ENCODE peak calls at places on chromosome 5, in eight cellular contexts. T is HCT116, B is SK-N-SH, O is HepG2, Y is endothelial cell of umbilical vein, E is GM12878, U is H1, I is K562. Z is an unnamed sample.

GRCh38 chr5:126603402-126603991 is 2.8 kb downstream of the PHAX start:
- DNase-seq in E (no peak), Y (no peak), T (no peak), U (no peak), O (no peak), B (no peak), I (no peak), Z (no peak)

GRCh38 chr5:175895701-175896102 is 24.3 kb downstream of the CPLX2 start:
- DNase-seq in O (no peak), Y (no peak), U (no peak), I (peak; percentile 11), T (no peak), B (no peak), E (peak; percentile 53), Z (no peak)

GRCh38 chr5:133698646-133699526 is 86.5 kb upstream of the FSTL4 start:
- DNase-seq in Y (no peak), I (no peak), T (no peak), E (peak; percentile 51), B (no peak), O (no peak), U (no peak), Z (no peak)

GRCh38 chr5:144697847-144698262 is 527.2 kb downstream of the KCTD16 start:
- DNase-seq in E (no peak), I (no peak), U (no peak), O (no peak), B (no peak), T (no peak), Y (peak; percentile 1), Z (no peak)

GRCh38 chr5:147857302-147858129 is 21.0 kb upstream of the SCGB3A2 start:
- DNase-seq in U (peak; percentile 50), B (peak; percentile 21), O (peak; percentile 44), Y (peak; percentile 76), T (peak; percentile 47), I (peak; percentile 53), E (no peak), Z (peak; percentile 75)

GRCh38 chr5:74595143-74595915 is 45.2 kb downstream of the ENC1 start:
- DNase-seq in O (peak; percentile 87), B (no peak), I (peak; percentile 62), T (peak; percentile 15), E (no peak), Y (peak; percentile 89), U (peak; percentile 17), Z (no peak)

GRCh38 chr5:154740957-154741356 is 14.2 kb upstream of the LARP1 start:
- DNase-seq in B (peak; percentile 78), E (no peak), U (no peak), Y (no peak), T (no peak), I (peak; percentile 27), O (no peak), Z (no peak)

GRCh38 chr5:151014680-151015343 is 5.6 kb upstream of the GPX3 start:
- DNase-seq in B (no peak), U (no peak), Y (no peak), O (peak; percentile 71), I (no peak), T (no peak), E (no peak), Z (no peak)

GRCh38 chr5:31477516-31477915 is 54.4 kb downstream of the DROSHA start:
- DNase-seq in I (no peak), T (no peak), E (no peak), U (no peak), Y (no peak), O (no peak), B (no peak), Z (no peak)

GRCh38 chr5:31479706-31480105 is 52.2 kb downstream of the DROSHA start:
- DNase-seq in O (no peak), U (no peak), I (no peak), T (no peak), E (no peak), B (no peak), Y (no peak), Z (no peak)

GRCh38 chr5:31477971-31478370 is 53.9 kb downstream of the DROSHA start:
- DNase-seq in I (no peak), T (no peak), B (no peak), O (no peak), U (no peak), E (no peak), Y (no peak), Z (no peak)

GRCh38 chr5:31478901-31479300 is 53.0 kb downstream of the DROSHA start:
- DNase-seq in E (no peak), U (no peak), T (no peak), I (no peak), B (no peak), Y (peak; percentile 35), O (no peak), Z (no peak)

DNA sequence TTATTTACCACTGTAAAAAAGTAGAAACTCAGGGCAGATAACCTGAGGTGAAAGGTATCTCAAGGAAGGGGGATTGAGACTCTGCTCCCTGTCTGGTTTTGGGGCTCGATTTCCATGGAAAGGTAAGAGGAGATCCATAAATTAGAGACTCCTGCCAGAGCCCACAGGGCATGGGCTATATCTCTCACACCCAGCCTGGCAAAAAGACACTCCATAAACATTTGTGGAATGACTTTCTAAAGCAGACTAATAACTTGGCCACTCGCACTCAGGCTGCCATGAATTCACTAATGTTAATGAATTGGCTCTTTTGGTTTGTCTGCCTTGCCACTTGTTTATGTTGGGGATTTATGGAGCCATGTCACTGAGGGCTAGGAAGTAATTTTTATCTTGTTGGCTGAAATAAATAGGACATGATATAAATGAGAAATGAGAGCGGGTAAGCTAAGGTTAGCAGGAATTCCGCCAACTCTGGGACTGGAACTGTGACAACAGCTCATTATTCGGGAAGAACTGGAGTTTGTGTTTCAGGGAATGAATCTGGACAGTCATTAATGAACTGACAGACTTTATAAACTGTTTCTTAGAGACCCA is 55.2 kb downstream of the DROSHA start:
- DNase-seq in E (no peak), T (no peak), I (no peak), B (no peak), Y (no peak), O (no peak), U (no peak), Z (no peak)
- TF ChIP-seq POLR2AphosphoS5 in E (no peak), T (no peak), I (no peak), B (no peak), Y (no peak), O (no peak), U (no peak), Z (no peak)

DNA sequence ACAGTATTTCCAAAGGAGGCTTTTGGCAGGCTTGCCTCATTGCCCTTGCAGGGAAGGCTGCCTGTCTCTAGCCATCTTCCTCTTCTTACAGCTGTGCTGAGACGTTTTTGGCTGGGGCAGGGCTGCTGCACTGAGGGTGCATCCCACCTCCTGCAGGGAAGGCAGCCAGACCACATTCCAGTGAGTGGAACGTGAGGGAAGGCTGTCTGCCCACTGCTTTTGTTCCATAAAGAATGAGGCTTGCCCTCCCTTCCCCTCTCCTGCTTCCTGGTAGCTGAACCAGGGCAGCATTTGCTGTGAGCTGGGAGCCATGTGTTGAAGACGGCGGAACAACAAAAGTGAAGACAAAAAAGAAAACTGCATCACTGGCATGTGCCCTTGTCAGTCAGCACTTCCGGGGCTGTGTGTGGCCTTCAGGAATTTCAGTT is 16.8 kb downstream of the MGAT1 start:
- DNase-seq in E (no peak), Y (peak; percentile 67), U (peak; percentile 80), O (no peak), I (no peak), T (no peak), B (no peak), Z (no peak)
- H3K9ac ChIP-seq in E (no peak overlapping the region), Y (peak overlapping the region; percentile 64), U (no peak overlapping the region), O (no peak overlapping the region), I (no peak overlapping the region), T (no peak overlapping the region), B (peak overlapping the region; percentile 53), Z (no peak overlapping the region)

GRCh38 chr5:1465966-1466471 is 20.8 kb upstream of the SLC6A3 start:
- DNase-seq in I (no peak), Y (no peak), E (no peak), T (no peak), U (no peak), O (no peak), B (no peak), Z (no peak)

GRCh38 chr5:1467341-1468246 is 22.4 kb upstream of the SLC6A3 start:
- DNase-seq in T (no peak), I (no peak), O (no peak), Y (no peak), E (no peak), B (peak; percentile 27), U (no peak), Z (no peak)

GRCh38 chr5:1468247-1468612 is 23.0 kb upstream of the SLC6A3 start:
- DNase-seq in O (peak; percentile 27), E (no peak), I (peak; percentile 48), T (no peak), Y (no peak), U (no peak), B (peak; percentile 83), Z (no peak)

GRCh38 chr5:1465117-1465516 is 19.9 kb upstream of the SLC6A3 start:
- DNase-seq in B (no peak), Y (no peak), T (no peak), E (no peak), I (no peak), O (no peak), U (no peak), Z (no peak)

GRCh38 chr5:1466631-1467265 is 21.5 kb upstream of the SLC6A3 start:
- DNase-seq in Y (no peak), U (no peak), I (no peak), O (no peak), B (no peak), T (no peak), E (no peak), Z (no peak)
- TF ChIP-seq POLR2AphosphoS5 in Y (no peak), U (peak; percentile 37), I (no peak), O (no peak), B (no peak), T (no peak), E (no peak), Z (no peak)

DNA sequence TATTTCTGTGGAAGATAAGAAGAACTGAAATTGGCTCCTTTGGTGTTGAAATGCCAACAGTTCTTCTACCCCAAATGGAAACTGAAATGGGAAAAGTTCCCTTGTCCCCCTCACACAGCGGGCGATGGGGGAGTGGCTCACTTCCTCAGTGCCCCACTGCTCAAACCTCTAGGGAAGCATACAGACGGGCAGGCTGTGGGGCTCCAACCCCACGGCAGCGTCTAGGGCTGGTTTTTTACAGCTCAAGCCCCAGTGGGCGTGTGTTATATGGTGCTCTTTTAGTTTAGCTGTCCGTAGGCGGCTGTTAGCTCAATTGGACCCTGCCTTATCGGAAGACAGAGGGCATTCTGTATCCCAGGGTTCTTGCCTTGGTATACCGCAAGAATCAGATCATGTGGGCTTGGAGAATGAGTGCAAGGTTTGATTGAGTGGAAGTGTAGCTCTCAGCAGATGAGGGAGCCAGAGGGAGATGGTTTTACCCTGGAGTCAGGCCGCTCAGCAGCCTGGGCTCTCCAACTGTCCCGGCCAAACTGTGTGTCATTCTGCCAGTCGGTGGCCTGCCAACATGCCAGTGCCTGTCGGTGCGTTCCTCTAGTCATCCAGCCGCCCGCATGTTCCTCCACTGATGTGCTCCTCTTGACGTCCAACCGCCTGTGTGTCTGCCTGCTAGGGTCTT is 166.4 kb upstream of the ZNF608 start:
- DNase-seq in U (no peak), O (no peak), B (no peak), E (no peak), I (no peak), T (no peak), Y (no peak), Z (no peak)
- H3K9ac ChIP-seq in U (no peak overlapping the region), O (no peak overlapping the region), B (no peak overlapping the region), E (no peak overlapping the region), I (no peak overlapping the region), T (no peak overlapping the region), Y (no peak overlapping the region), Z (no peak overlapping the region)

GRCh38 chr5:181204561-181205401 is at the start of gene TRIM7:
- DNase-seq in I (peak; percentile 67), T (no peak), B (peak; percentile 72), E (no peak), U (no peak), O (no peak), Y (peak; percentile 60), Z (no peak)
- TF ChIP-seq POLR2AphosphoS5 in I (no peak), T (peak; percentile 90), B (no peak), E (no peak), U (no peak), O (no peak), Y (no peak), Z (no peak)

GRCh38 chr5:162067138-162067537 is 435 bp upstream of the GABRG2 start:
- DNase-seq in Y (no peak), E (no peak), T (no peak), O (no peak), B (no peak), U (no peak), I (no peak), Z (no peak)
- H3K9ac ChIP-seq in Y (no peak overlapping the region), E (no peak overlapping the region), T (no peak overlapping the region), O (no peak overlapping the region), B (no peak overlapping the region), U (no peak overlapping the region), I (no peak overlapping the region), Z (no peak overlapping the region)

Z was measured in SK-N-MC.